ENCODE peak calls at places on chromosomes 2 and 18, in four cellular contexts. G is body of pancreas, D is Peyer's patch, K is uterus. M is an unnamed sample.

GRCh38 chr2:129887688-129888266 is 91.7 kb upstream of the RAB6C start:
- DNase-seq in G (no peak), D (no peak), K (no peak), M (peak; percentile 27)

GRCh38 chr18:61574665-61575064 is 241.4 kb downstream of the CDH20 start:
- DNase-seq in G (no peak), D (no peak), K (no peak), M (no peak)

GRCh38 chr2:117481608-117482007 is 332.9 kb upstream of the DDX18 start:
- DNase-seq in G (no peak), D (no peak), K (no peak), M (no peak)

GRCh38 chr18:3029215-3029972 is 16.4 kb upstream of the LPIN2 start:
- DNase-seq in G (no peak), D (no peak), K (no peak), M (no peak)

GRCh38 chr18:66334534-66334933 is 269.4 kb downstream of the CDH19 start:
- DNase-seq in G (no peak), D (no peak), K (no peak), M (no peak)

GRCh38 chr2:230552181-230552580 is 136.2 kb downstream of the SP100 start:
- DNase-seq in G (no peak), D (no peak), K (no peak), M (no peak)

GRCh38 chr2:44866131-44866530 is 75.4 kb upstream of the SIX3 start:
- DNase-seq in G (no peak), D (no peak), K (no peak), M (no peak)

GRCh38 chr18:2948038-2948437 is 64.9 kb downstream of the LPIN2 start:
- DNase-seq in G (peak; percentile 72), D (no peak), K (no peak), M (peak; percentile 58)

GRCh38 chr2:219099319-219099718 is 38.6 kb upstream of the IHH start:
- DNase-seq in G (no peak), D (no peak), K (no peak), M (no peak)

GRCh38 chr2:74845217-74845751 is 11.4 kb downstream of the HK2 start:
- DNase-seq in G (peak; percentile 85), D (peak; percentile 87), K (peak; percentile 39), M (peak; percentile 82)

GRCh38 chr2:145258903-145259579 is 739.1 kb upstream of the ZEB2 start:
- DNase-seq in G (no peak), D (no peak), K (no peak), M (no peak)

GRCh38 chr2:12441750-12442626 is 274.7 kb upstream of the TRIB2 start:
- DNase-seq in G (no peak), D (no peak), K (no peak), M (no peak)

GRCh38 chr2:30332791-30333453 is 101.6 kb downstream of the LBH start:
- DNase-seq in G (no peak), D (no peak), K (no peak), M (no peak)

GRCh38 chr2:169480079-169480465 is 778 bp downstream of the BBS5 start:
- DNase-seq in G (no peak), D (no peak), K (no peak), M (no peak)

GRCh38 chr2:240438810-240439697 is 3.6 kb downstream of the GPC1 start:
- DNase-seq in G (no peak), D (peak; percentile 34), K (no peak), M (peak; percentile 62)

GRCh38 chr2:100919316-100919715 is 82.8 kb upstream of the RPL31 start:
- DNase-seq in G (no peak), D (no peak), K (no peak), M (no peak)

GRCh38 chr18:907880-908512 is 3.3 kb downstream of the ADCYAP1 start:
- DNase-seq in G (no peak), D (no peak), K (no peak), M (no peak)

GRCh38 chr2:20722592-20722991 is 55.6 kb downstream of the GDF7 start:
- DNase-seq in G (no peak), D (no peak), K (no peak), M (no peak)

GRCh38 chr2:214410918-214411554 is at the start of gene VWC2L:
- DNase-seq in G (peak; percentile 62), D (no peak), K (peak; percentile 24), M (peak; percentile 75)

GRCh38 chr2:130154773-130155765 is 10.2 kb upstream of the CCDC74B start:
- DNase-seq in G (no peak), D (no peak), K (no peak), M (no peak)

GRCh38 chr2:133333189-133333588 is 235.1 kb downstream of the NCKAP5 start:
- DNase-seq in G (no peak), D (no peak), K (no peak), M (no peak)

GRCh38 chr2:105697781-105698449 is 46.8 kb upstream of the NCK2 start:
- DNase-seq in G (peak; percentile 45), D (peak; percentile 76), K (no peak), M (peak; percentile 48)

GRCh38 chr18:30903566-30903965 is 139.0 kb downstream of the DSC3 start:
- DNase-seq in G (no peak), D (no peak), K (no peak), M (no peak)

GRCh38 chr2:118848381-118849225 is 1.2 kb upstream of the EN1 start:
- DNase-seq in G (no peak), D (no peak), K (no peak), M (peak; percentile 17)

GRCh38 chr2:238139841-238140439 is 1.5 kb downstream of the KLHL30 start:
- DNase-seq in G (no peak), D (no peak), K (no peak), M (no peak)

GRCh38 chr2:239245872-239246701 is 154.7 kb downstream of the HDAC4 start:
- DNase-seq in G (peak; percentile 53), D (no peak), K (peak; percentile 40), M (peak; percentile 82)

GRCh38 chr2:37783545-37783944 is 112.1 kb upstream of the CDC42EP3 start:
- DNase-seq in G (no peak), D (no peak), K (no peak), M (no peak)

GRCh38 chr2:37781028-37781427 is 109.6 kb upstream of the CDC42EP3 start:
- DNase-seq in G (no peak), D (no peak), K (no peak), M (no peak)

GRCh38 chr2:37784071-37784758 is 112.8 kb upstream of the CDC42EP3 start:
- DNase-seq in G (no peak), D (no peak), K (no peak), M (no peak)

GRCh38 chr2:37782155-37782673 is 110.8 kb upstream of the CDC42EP3 start:
- DNase-seq in G (no peak), D (no peak), K (no peak), M (no peak)

GRCh38 chr2:37782721-37783438 is 111.4 kb upstream of the CDC42EP3 start:
- DNase-seq in G (no peak), D (no peak), K (peak; percentile 45), M (no peak)
- H3K4me1 ChIP-seq in G (no peaks in the 10 kb centered on the region), D (peaks cover 9% of the 10 kb centered on the region), K (no peaks in the 10 kb centered on the region), M (no peaks in the 10 kb centered on the region)

DNA sequence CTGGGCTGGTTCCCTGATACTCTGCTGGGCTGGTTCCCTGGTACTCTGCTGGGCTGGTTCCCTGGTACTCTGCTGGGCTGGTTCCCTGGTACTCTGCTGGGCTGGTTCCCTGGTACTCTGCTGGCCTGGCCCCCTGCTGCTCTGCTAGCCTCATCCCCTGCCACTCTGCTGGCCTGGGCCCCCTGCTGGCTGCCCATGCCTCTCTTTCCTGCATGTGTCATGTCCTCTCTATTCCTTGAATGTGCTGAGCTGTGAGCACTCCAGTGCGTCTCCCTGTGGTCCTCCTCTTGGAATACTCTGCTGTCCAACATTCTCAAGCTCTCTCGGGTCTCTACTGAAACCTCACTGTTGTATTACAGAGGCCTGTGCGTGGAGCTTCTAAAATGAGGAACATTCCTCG is 216.3 kb downstream of the RNF144A start:
- DNase-seq in G (no peak), D (no peak), K (no peak), M (no peak)
- TF ChIP-seq CTCF in G (no peak), D (no peak), K (no peak), M (no peak)

DNA sequence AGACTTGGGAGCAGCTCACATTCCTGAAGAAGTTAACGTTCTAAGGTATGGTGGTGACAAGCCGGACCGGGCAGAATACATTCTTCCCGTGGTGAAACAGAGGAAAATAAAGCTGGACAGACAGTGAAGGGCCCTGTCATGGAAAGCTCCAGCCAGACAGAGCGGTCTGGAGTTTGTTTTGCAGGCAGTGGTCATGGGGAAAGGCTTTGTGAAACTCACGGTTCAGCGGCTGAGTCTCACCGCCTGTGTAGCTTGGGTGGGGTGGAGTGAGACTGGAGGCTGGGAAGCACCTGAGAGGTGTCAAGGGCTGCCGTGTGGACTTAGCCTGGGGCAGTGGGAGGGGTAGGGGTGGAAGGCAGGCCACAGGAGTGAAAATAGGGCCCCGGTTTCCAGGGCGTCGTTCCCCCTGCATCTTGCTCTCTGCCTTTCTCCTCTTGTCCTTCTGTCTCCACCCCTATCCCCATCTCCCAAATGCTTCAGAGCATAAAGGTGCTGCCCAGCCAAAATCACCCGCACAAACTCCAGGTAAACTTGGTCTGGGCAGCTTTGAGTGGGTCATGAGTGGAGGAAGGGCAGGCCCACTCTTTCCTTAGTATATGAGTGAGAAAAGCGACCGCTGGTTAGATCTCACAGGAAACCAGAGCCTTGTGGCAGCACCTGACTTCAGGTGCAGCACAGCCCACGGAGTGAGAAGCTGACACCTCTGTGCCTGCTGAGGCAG is 11.4 kb upstream of the SLC20A1 start:
- DNase-seq in G (no peak), D (no peak), K (no peak), M (no peak)
- TF ChIP-seq POLR2A in G (no peak), D (no peak), K (no peak), M (no peak)

DNA sequence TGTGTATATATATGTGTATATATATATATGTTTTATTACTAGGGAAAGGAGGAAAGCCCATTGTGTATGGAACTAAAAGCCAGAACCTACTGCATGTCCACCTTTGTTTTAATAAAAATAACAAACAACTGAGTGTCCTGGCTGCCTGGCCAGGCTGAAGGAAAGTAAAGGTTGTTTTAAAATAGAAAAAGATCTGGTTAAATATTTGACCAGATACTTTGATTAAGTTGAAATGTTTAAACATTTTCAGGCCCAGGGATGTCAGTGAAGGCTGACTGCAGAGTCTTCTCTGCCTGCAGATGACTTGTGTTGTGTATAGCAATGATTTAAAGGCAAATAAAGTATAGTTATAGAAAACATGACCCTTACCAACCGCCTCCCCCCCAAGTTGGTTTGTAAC is 22.8 kb downstream of the SPTBN1 start:
- DNase-seq in G (no peak), D (no peak), K (no peak), M (no peak)
- H3K4me1 ChIP-seq in G (peaks cover 32% of the 10 kb centered on the region), D (peaks cover 25% of the 10 kb centered on the region), K (peaks cover 16% of the 10 kb centered on the region), M (peaks cover 31% of the 10 kb centered on the region)

GRCh38 chr2:127025357-127026062 is 81.4 kb downstream of the BIN1 start:
- DNase-seq in G (peak; percentile 47), D (peak; percentile 69), K (peak; percentile 64), M (peak; percentile 75)
- TF ChIP-seq CTCF in G (no peak), D (no peak), K (peak; percentile 25), M (peak; percentile 21)

GRCh38 chr2:24084386-24085375 is at the start of gene TP53I3:
- DNase-seq in G (peak; percentile 91), D (peak; percentile 93), K (peak; percentile 89), M (peak; percentile 94)
- TF ChIP-seq POLR2A in G (peak; percentile 84), D (peak; percentile 86), K (peak; percentile 71), M (peak; percentile 87)

GRCh38 chr2:143058795-143059194 is 70.4 kb upstream of the ARHGAP15 start:
- DNase-seq in G (no peak), D (no peak), K (no peak), M (no peak)

GRCh38 chr2:143051480-143051879 is 77.7 kb upstream of the ARHGAP15 start:
- DNase-seq in G (no peak), D (no peak), K (no peak), M (no peak)

GRCh38 chr2:143056548-143056947 is 72.7 kb upstream of the ARHGAP15 start:
- DNase-seq in G (no peak), D (no peak), K (no peak), M (no peak)
- H3K4me1 ChIP-seq in G (no peaks in the 10 kb centered on the region), D (no peaks in the 10 kb centered on the region), K (no peaks in the 10 kb centered on the region), M (no peaks in the 10 kb centered on the region)